ENCODE peak calls at places on chromosome 1, in seven cellular contexts. One of them, this sample, is unnamed.

GRCh38 chr1:172507741-172508140 is 25.2 kb upstream of the SUCO start:
- DNase-seq in SIG-M5: no peak
- DNase-seq in activated naive CD4-positive, alpha-beta T cell: no peak
- DNase-seq in tibial artery: no peak
- DNase-seq in H9: no peak
- DNase-seq in RPMI7951: no peak
- DNase-seq in transverse colon: no peak
- DNase-seq in this sample: no peak

GRCh38 chr1:64472805-64473204 is 2.9 kb downstream of the CACHD1 start:
- DNase-seq in RPMI7951: no peak
- DNase-seq in transverse colon: no peak
- DNase-seq in activated naive CD4-positive, alpha-beta T cell: no peak
- DNase-seq in tibial artery: no peak
- DNase-seq in H9: peak; percentile 92
- DNase-seq in SIG-M5: no peak
- DNase-seq in this sample: no peak

GRCh38 chr1:160171978-160172377 is 18.4 kb upstream of the CASQ1 start:
- DNase-seq in RPMI7951: no peak
- DNase-seq in H9: no peak
- DNase-seq in transverse colon: no peak
- DNase-seq in activated naive CD4-positive, alpha-beta T cell: no peak
- DNase-seq in tibial artery: no peak
- DNase-seq in SIG-M5: no peak
- DNase-seq in this sample: no peak

GRCh38 chr1:175072131-175072941 is 4.7 kb downstream of the TNN start:
- DNase-seq in tibial artery: no peak
- DNase-seq in activated naive CD4-positive, alpha-beta T cell: no peak
- DNase-seq in transverse colon: peak; percentile 12
- DNase-seq in RPMI7951: peak; percentile 57
- DNase-seq in SIG-M5: peak; percentile 84
- DNase-seq in H9: peak; percentile 44
- DNase-seq in this sample: no peak

GRCh38 chr1:81681570-81681969 is 119.2 kb upstream of the ADGRL2 start:
- DNase-seq in H9: no peak
- DNase-seq in transverse colon: no peak
- DNase-seq in SIG-M5: no peak
- DNase-seq in tibial artery: no peak
- DNase-seq in RPMI7951: no peak
- DNase-seq in activated naive CD4-positive, alpha-beta T cell: no peak
- DNase-seq in this sample: no peak

GRCh38 chr1:85330711-85331290 is 54.4 kb upstream of the BCL10 start:
- DNase-seq in activated naive CD4-positive, alpha-beta T cell: no peak
- DNase-seq in H9: no peak
- DNase-seq in transverse colon: no peak
- DNase-seq in RPMI7951: peak; percentile 99
- DNase-seq in SIG-M5: no peak
- DNase-seq in tibial artery: no peak
- DNase-seq in this sample: peak; percentile 60

GRCh38 chr1:111221633-111222286 is 5.8 kb upstream of the CHI3L2 start:
- DNase-seq in SIG-M5: peak; percentile 59
- DNase-seq in tibial artery: no peak
- DNase-seq in activated naive CD4-positive, alpha-beta T cell: no peak
- DNase-seq in RPMI7951: peak; percentile 16
- DNase-seq in H9: no peak
- DNase-seq in transverse colon: peak; percentile 36
- DNase-seq in this sample: no peak

GRCh38 chr1:241413386-241413785 is 56.4 kb upstream of the RGS7 start:
- DNase-seq in activated naive CD4-positive, alpha-beta T cell: no peak
- DNase-seq in H9: no peak
- DNase-seq in SIG-M5: no peak
- DNase-seq in transverse colon: no peak
- DNase-seq in RPMI7951: peak; percentile 93
- DNase-seq in tibial artery: no peak
- DNase-seq in this sample: no peak

GRCh38 chr1:194069168-194069830 is 882.9 kb upstream of the B3GALT2 start:
- DNase-seq in activated naive CD4-positive, alpha-beta T cell: no peak
- DNase-seq in H9: no peak
- DNase-seq in tibial artery: peak; percentile 64
- DNase-seq in RPMI7951: no peak
- DNase-seq in SIG-M5: no peak
- DNase-seq in transverse colon: peak; percentile 19
- DNase-seq in this sample: no peak

GRCh38 chr1:41878495-41878894 is 40.2 kb downstream of the HIVEP3 start:
- DNase-seq in RPMI7951: no peak
- DNase-seq in transverse colon: no peak
- DNase-seq in H9: no peak
- DNase-seq in tibial artery: no peak
- DNase-seq in activated naive CD4-positive, alpha-beta T cell: no peak
- DNase-seq in SIG-M5: no peak
- DNase-seq in this sample: no peak

GRCh38 chr1:31374511-31375196 is 1.8 kb upstream of the FABP3 start:
- DNase-seq in activated naive CD4-positive, alpha-beta T cell: no peak
- DNase-seq in SIG-M5: no peak
- DNase-seq in H9: no peak
- DNase-seq in RPMI7951: peak; percentile 33
- DNase-seq in tibial artery: peak; percentile 82
- DNase-seq in transverse colon: no peak
- DNase-seq in this sample: peak; percentile 47

GRCh38 chr1:37651803-37652202 is 17.1 kb upstream of the RSPO1 start:
- DNase-seq in activated naive CD4-positive, alpha-beta T cell: no peak
- DNase-seq in H9: no peak
- DNase-seq in tibial artery: no peak
- DNase-seq in SIG-M5: no peak
- DNase-seq in RPMI7951: no peak
- DNase-seq in transverse colon: no peak
- DNase-seq in this sample: no peak

GRCh38 chr1:219210067-219210466 is 36.4 kb downstream of the LYPLAL1 start:
- DNase-seq in tibial artery: no peak
- DNase-seq in RPMI7951: no peak
- DNase-seq in SIG-M5: no peak
- DNase-seq in H9: no peak
- DNase-seq in activated naive CD4-positive, alpha-beta T cell: no peak
- DNase-seq in transverse colon: no peak
- DNase-seq in this sample: no peak

GRCh38 chr1:2907051-2907450 is 105.6 kb upstream of the TTC34 start:
- DNase-seq in SIG-M5: no peak
- DNase-seq in H9: no peak
- DNase-seq in transverse colon: no peak
- DNase-seq in activated naive CD4-positive, alpha-beta T cell: no peak
- DNase-seq in tibial artery: no peak
- DNase-seq in RPMI7951: no peak
- DNase-seq in this sample: no peak

GRCh38 chr1:64343105-64343960 is 126.6 kb upstream of the CACHD1 start:
- DNase-seq in H9: no peak
- DNase-seq in SIG-M5: no peak
- DNase-seq in activated naive CD4-positive, alpha-beta T cell: no peak
- DNase-seq in RPMI7951: peak; percentile 97
- DNase-seq in tibial artery: no peak
- DNase-seq in transverse colon: no peak
- DNase-seq in this sample: no peak

GRCh38 chr1:147515046-147515869 is 26.0 kb upstream of the BCL9 start:
- DNase-seq in RPMI7951: peak; percentile 41
- DNase-seq in tibial artery: no peak
- DNase-seq in SIG-M5: no peak
- DNase-seq in H9: peak; percentile 46
- DNase-seq in activated naive CD4-positive, alpha-beta T cell: no peak
- DNase-seq in transverse colon: no peak
- DNase-seq in this sample: no peak

GRCh38 chr1:20343149-20343936 is 52.7 kb downstream of the VWA5B1 start:
- DNase-seq in transverse colon: no peak
- DNase-seq in tibial artery: no peak
- DNase-seq in H9: peak; percentile 94
- DNase-seq in activated naive CD4-positive, alpha-beta T cell: no peak
- DNase-seq in RPMI7951: no peak
- DNase-seq in SIG-M5: no peak
- DNase-seq in this sample: no peak

GRCh38 chr1:7460807-7461206 is 310.3 kb upstream of the VAMP3 start:
- DNase-seq in tibial artery: no peak
- DNase-seq in H9: peak; percentile 45
- DNase-seq in activated naive CD4-positive, alpha-beta T cell: no peak
- DNase-seq in SIG-M5: no peak
- DNase-seq in RPMI7951: no peak
- DNase-seq in transverse colon: no peak
- DNase-seq in this sample: no peak

GRCh38 chr1:17550684-17551584 is 11.4 kb downstream of the ARHGEF10L start:
- DNase-seq in tibial artery: peak; percentile 77
- DNase-seq in RPMI7951: no peak
- DNase-seq in activated naive CD4-positive, alpha-beta T cell: no peak
- DNase-seq in SIG-M5: no peak
- DNase-seq in transverse colon: no peak
- DNase-seq in H9: peak; percentile 56
- DNase-seq in this sample: no peak

GRCh38 chr1:83839566-83840173 is 159.3 kb downstream of the TTLL7 start:
- DNase-seq in activated naive CD4-positive, alpha-beta T cell: no peak
- DNase-seq in H9: no peak
- DNase-seq in tibial artery: no peak
- DNase-seq in transverse colon: no peak
- DNase-seq in RPMI7951: no peak
- DNase-seq in SIG-M5: no peak
- DNase-seq in this sample: no peak

GRCh38 chr1:59814901-59815825 is at the start of gene HOOK1:
- DNase-seq in activated naive CD4-positive, alpha-beta T cell: no peak
- DNase-seq in RPMI7951: no peak
- DNase-seq in SIG-M5: no peak
- DNase-seq in tibial artery: no peak
- DNase-seq in H9: no peak
- DNase-seq in transverse colon: peak; percentile 30
- DNase-seq in this sample: no peak

GRCh38 chr1:98077691-98078090 is 156.9 kb upstream of the DPYD start:
- DNase-seq in H9: no peak
- DNase-seq in RPMI7951: no peak
- DNase-seq in tibial artery: no peak
- DNase-seq in SIG-M5: no peak
- DNase-seq in transverse colon: no peak
- DNase-seq in activated naive CD4-positive, alpha-beta T cell: no peak
- DNase-seq in this sample: no peak

GRCh38 chr1:164702216-164702615 is 143.2 kb downstream of the PBX1 start:
- DNase-seq in activated naive CD4-positive, alpha-beta T cell: no peak
- DNase-seq in H9: no peak
- DNase-seq in tibial artery: no peak
- DNase-seq in SIG-M5: no peak
- DNase-seq in RPMI7951: no peak
- DNase-seq in transverse colon: no peak
- DNase-seq in this sample: no peak

GRCh38 chr1:1567152-1567830 is 7.4 kb downstream of the SSU72 start:
- DNase-seq in H9: no peak
- DNase-seq in transverse colon: no peak
- DNase-seq in SIG-M5: no peak
- DNase-seq in RPMI7951: peak; percentile 78
- DNase-seq in activated naive CD4-positive, alpha-beta T cell: no peak
- DNase-seq in tibial artery: no peak
- DNase-seq in this sample: no peak

GRCh38 chr1:238753205-238753720 is 633.1 kb upstream of the CHRM3 start:
- DNase-seq in H9: no peak
- DNase-seq in SIG-M5: no peak
- DNase-seq in transverse colon: no peak
- DNase-seq in activated naive CD4-positive, alpha-beta T cell: no peak
- DNase-seq in tibial artery: no peak
- DNase-seq in RPMI7951: no peak
- DNase-seq in this sample: no peak

GRCh38 chr1:14928412-14928811 is 225.1 kb upstream of the TMEM51 start:
- DNase-seq in tibial artery: no peak
- DNase-seq in activated naive CD4-positive, alpha-beta T cell: no peak
- DNase-seq in H9: no peak
- DNase-seq in RPMI7951: no peak
- DNase-seq in SIG-M5: no peak
- DNase-seq in transverse colon: no peak
- DNase-seq in this sample: no peak

GRCh38 chr1:64686828-64687724 is 57.8 kb upstream of the RAVER2 start:
- DNase-seq in activated naive CD4-positive, alpha-beta T cell: no peak
- DNase-seq in SIG-M5: no peak
- DNase-seq in tibial artery: no peak
- DNase-seq in H9: no peak
- DNase-seq in transverse colon: peak; percentile 22
- DNase-seq in RPMI7951: peak; percentile 39
- DNase-seq in this sample: no peak

GRCh38 chr1:64516301-64516700 is 46.4 kb downstream of the CACHD1 start:
- DNase-seq in H9: no peak
- DNase-seq in transverse colon: no peak
- DNase-seq in SIG-M5: no peak
- DNase-seq in RPMI7951: no peak
- DNase-seq in activated naive CD4-positive, alpha-beta T cell: no peak
- DNase-seq in tibial artery: no peak
- DNase-seq in this sample: no peak

GRCh38 chr1:57860333-57860732 is 436.5 kb upstream of the DAB1 start:
- DNase-seq in activated naive CD4-positive, alpha-beta T cell: no peak
- DNase-seq in RPMI7951: no peak
- DNase-seq in SIG-M5: no peak
- DNase-seq in transverse colon: no peak
- DNase-seq in H9: no peak
- DNase-seq in tibial artery: no peak
- DNase-seq in this sample: no peak

GRCh38 chr1:89525169-89525855 is 683 bp downstream of the LRRC8B start:
- DNase-seq in H9: no peak
- DNase-seq in tibial artery: peak; percentile 66
- DNase-seq in transverse colon: no peak
- DNase-seq in SIG-M5: no peak
- DNase-seq in activated naive CD4-positive, alpha-beta T cell: no peak
- DNase-seq in RPMI7951: no peak
- DNase-seq in this sample: no peak

GRCh38 chr1:76279387-76279748 is 204.8 kb downstream of the ST6GALNAC3 start:
- DNase-seq in SIG-M5: no peak
- DNase-seq in H9: no peak
- DNase-seq in transverse colon: no peak
- DNase-seq in activated naive CD4-positive, alpha-beta T cell: no peak
- DNase-seq in tibial artery: no peak
- DNase-seq in RPMI7951: no peak
- DNase-seq in this sample: no peak

GRCh38 chr1:119371800-119372199 is 3.2 kb downstream of the HAO2 start:
- DNase-seq in RPMI7951: no peak
- DNase-seq in transverse colon: no peak
- DNase-seq in SIG-M5: no peak
- DNase-seq in tibial artery: no peak
- DNase-seq in activated naive CD4-positive, alpha-beta T cell: no peak
- DNase-seq in H9: no peak
- DNase-seq in this sample: no peak

GRCh38 chr1:212713465-212714136 is 14.0 kb upstream of the BATF3 start:
- DNase-seq in activated naive CD4-positive, alpha-beta T cell: no peak
- DNase-seq in SIG-M5: no peak
- DNase-seq in transverse colon: no peak
- DNase-seq in H9: no peak
- DNase-seq in tibial artery: no peak
- DNase-seq in RPMI7951: no peak
- DNase-seq in this sample: no peak

GRCh38 chr1:243421784-243422183 is 165.9 kb downstream of the SDCCAG8 start:
- DNase-seq in H9: peak; percentile 40
- DNase-seq in RPMI7951: peak; percentile 79
- DNase-seq in transverse colon: peak; percentile 31
- DNase-seq in activated naive CD4-positive, alpha-beta T cell: no peak
- DNase-seq in SIG-M5: no peak
- DNase-seq in tibial artery: no peak
- DNase-seq in this sample: no peak

GRCh38 chr1:181119076-181119989 is 30.8 kb downstream of the IER5 start:
- DNase-seq in activated naive CD4-positive, alpha-beta T cell: no peak
- DNase-seq in transverse colon: no peak
- DNase-seq in SIG-M5: no peak
- DNase-seq in tibial artery: no peak
- DNase-seq in H9: no peak
- DNase-seq in RPMI7951: no peak
- DNase-seq in this sample: no peak

GRCh38 chr1:208497866-208498541 is 253.8 kb upstream of the PLXNA2 start:
- DNase-seq in SIG-M5: no peak
- DNase-seq in activated naive CD4-positive, alpha-beta T cell: no peak
- DNase-seq in H9: no peak
- DNase-seq in transverse colon: no peak
- DNase-seq in RPMI7951: no peak
- DNase-seq in tibial artery: no peak
- DNase-seq in this sample: no peak

GRCh38 chr1:204348722-204349121 is 11.0 kb downstream of the PLEKHA6 start:
- DNase-seq in SIG-M5: no peak
- DNase-seq in H9: no peak
- DNase-seq in tibial artery: peak; percentile 82
- DNase-seq in transverse colon: peak; percentile 77
- DNase-seq in RPMI7951: peak; percentile 82
- DNase-seq in activated naive CD4-positive, alpha-beta T cell: no peak
- DNase-seq in this sample: no peak

GRCh38 chr1:207698822-207699483 is 52.9 kb upstream of the CD46 start:
- DNase-seq in activated naive CD4-positive, alpha-beta T cell: no peak
- DNase-seq in RPMI7951: peak; percentile 42
- DNase-seq in SIG-M5: no peak
- DNase-seq in transverse colon: peak; percentile 42
- DNase-seq in tibial artery: no peak
- DNase-seq in H9: peak; percentile 74
- DNase-seq in this sample: no peak